ENCODE peak calls at places on chromosomes 2 and 18, in ten cellular contexts. T, X, R, Z, G, K, D, Q, U and Y are unnamed samples.

GRCh38 chr2:120531863-120532600 is 186.1 kb downstream of the INHBB start:
- DNase-seq in X (no peak), U (no peak), Z (peak), G (no peak), T (no peak), Q (no peak), R (no peak), D (no peak), K (peak), Y (no peak)

GRCh38 chr2:317501-318424 is 29.9 kb upstream of the ALKAL2 start:
- DNase-seq in Q (no peak), R (peak), D (no peak), Z (no peak), K (no peak), G (no peak), U (no peak), X (no peak), T (peak), Y (no peak)

GRCh38 chr2:138356178-138356577 is 145.4 kb upstream of the SPOPL start:
- DNase-seq in Q (no peak), X (no peak), T (peak), R (no peak), Z (no peak), K (no peak), U (peak), D (no peak), G (peak), Y (no peak)

GRCh38 chr18:43883886-43884285 is 606.6 kb upstream of the SYT4 start:
- DNase-seq in X (no peak), T (no peak), Z (no peak), D (no peak), R (no peak), Q (no peak), G (no peak), K (no peak), U (no peak), Y (no peak)

GRCh38 chr18:54641734-54642133 is 50.7 kb downstream of the DYNAP start:
- DNase-seq in U (no peak), D (no peak), K (no peak), X (no peak), Z (no peak), G (no peak), Q (no peak), R (no peak), T (no peak), Y (no peak)

GRCh38 chr2:121565389-121566250 is 34.9 kb downstream of the RNU4ATAC start:
- DNase-seq in G (no peak), R (no peak), X (no peak), Q (no peak), U (no peak), D (no peak), Z (no peak), K (peak), T (no peak), Y (no peak)

GRCh38 chr2:205642562-205643350 is 39.5 kb upstream of the NRP2 start:
- DNase-seq in X (no peak), G (no peak), U (no peak), Q (no peak), K (no peak), D (no peak), T (no peak), Z (no peak), R (no peak), Y (no peak)

GRCh38 chr2:215723011-215723410 is 287.1 kb upstream of the FN1 start:
- DNase-seq in K (no peak), X (no peak), T (peak), Z (no peak), D (no peak), Q (no peak), G (no peak), U (no peak), R (no peak), Y (no peak)

GRCh38 chr2:18473241-18473841 is 87.1 kb downstream of the RDH14 start:
- DNase-seq in T (peak), U (no peak), Q (peak), D (no peak), K (peak), R (no peak), X (no peak), Z (no peak), G (no peak), Y (no peak)

GRCh38 chr2:202171246-202171833 is 67.1 kb downstream of the SUMO1 start:
- DNase-seq in G (no peak), Z (no peak), X (no peak), K (no peak), T (peak), R (peak), Q (no peak), U (no peak), D (no peak), Y (no peak)

GRCh38 chr18:72965616-72966015 is 97.8 kb upstream of the NETO1 start:
- DNase-seq in X (no peak), Z (no peak), U (no peak), Q (no peak), R (no peak), G (no peak), D (no peak), K (no peak), T (no peak), Y (no peak)

GRCh38 chr2:165420231-165420630 is 49.3 kb upstream of the CSRNP3 start:
- DNase-seq in D (no peak), U (no peak), Z (no peak), Q (no peak), T (no peak), G (no peak), R (no peak), K (no peak), X (no peak), Y (no peak)

GRCh38 chr2:165414187-165414586 is 55.3 kb upstream of the CSRNP3 start:
- DNase-seq in U (no peak), G (no peak), Q (no peak), K (no peak), R (no peak), Z (no peak), T (no peak), D (no peak), X (no peak), Y (no peak)

GRCh38 chr2:165417009-165417408 is 52.5 kb upstream of the CSRNP3 start:
- DNase-seq in G (no peak), Q (no peak), R (no peak), U (no peak), D (no peak), Z (no peak), X (no peak), K (no peak), T (no peak), Y (no peak)
- TF ChIP-seq CTCF in G (no peak), Q (no peak), R (peak), U (no peak), D (no peak), Z (no peak), X (no peak), K (no peak), T (no peak), Y (no peak)

GRCh38 chr2:226721541-226721940 is 78.1 kb downstream of the IRS1 start:
- DNase-seq in R (peak), D (no peak), K (peak), U (no peak), G (no peak), T (no peak), Z (no peak), Q (peak), X (no peak), Y (peak)

GRCh38 chr2:226726546-226726945 is 73.1 kb downstream of the IRS1 start:
- DNase-seq in Q (no peak), K (no peak), R (no peak), D (no peak), G (no peak), X (no peak), U (no peak), T (peak), Z (no peak), Y (no peak)

GRCh38 chr2:226728996-226729395 is 70.6 kb downstream of the IRS1 start:
- DNase-seq in X (no peak), Q (no peak), T (peak), D (no peak), U (no peak), K (no peak), R (no peak), Z (no peak), G (no peak), Y (no peak)

GRCh38 chr2:226727251-226727650 is 72.4 kb downstream of the IRS1 start:
- DNase-seq in G (no peak), Z (no peak), T (no peak), U (no peak), R (no peak), D (no peak), X (no peak), Q (no peak), K (no peak), Y (no peak)

GRCh38 chr2:226725096-226725495 is 74.5 kb downstream of the IRS1 start:
- DNase-seq in T (no peak), Q (no peak), Z (no peak), G (no peak), D (no peak), X (no peak), K (no peak), U (no peak), R (no peak), Y (no peak)
- H3K27ac ChIP-seq in T (peak), Q (no peak), Z (no peak), G (no peak), D (no peak), X (peak), K (no peak), U (no peak), R (peak), Y (no peak)

DNA sequence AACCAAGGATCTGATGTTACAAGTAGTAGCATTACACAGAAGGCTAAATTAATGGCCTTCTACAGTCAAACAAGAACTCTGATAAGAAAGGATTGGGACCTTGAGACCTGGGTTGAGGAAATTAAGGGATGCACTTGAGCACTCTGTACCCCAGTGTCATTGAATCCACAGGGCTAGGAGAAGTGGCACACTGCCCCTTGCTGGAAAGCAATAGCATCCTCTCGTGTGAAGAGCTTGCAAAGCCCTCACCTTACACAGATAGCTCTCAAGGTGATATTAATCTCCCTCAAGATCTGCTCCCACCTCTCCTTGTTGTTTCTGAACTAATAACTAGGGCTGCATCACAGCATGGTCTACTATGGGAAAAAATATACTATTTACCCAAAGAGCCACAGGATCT is 26.5 kb upstream of the CHST9 start:
- DNase-seq in D (no peak), U (no peak), Z (no peak), K (no peak), R (no peak), X (no peak), G (no peak), Q (no peak), T (no peak), Y (no peak)
- TF ChIP-seq CTCF in D (no peak), U (no peak), Z (no peak), K (no peak), R (peak), X (no peak), G (no peak), Q (no peak), T (no peak), Y (no peak)

DNA sequence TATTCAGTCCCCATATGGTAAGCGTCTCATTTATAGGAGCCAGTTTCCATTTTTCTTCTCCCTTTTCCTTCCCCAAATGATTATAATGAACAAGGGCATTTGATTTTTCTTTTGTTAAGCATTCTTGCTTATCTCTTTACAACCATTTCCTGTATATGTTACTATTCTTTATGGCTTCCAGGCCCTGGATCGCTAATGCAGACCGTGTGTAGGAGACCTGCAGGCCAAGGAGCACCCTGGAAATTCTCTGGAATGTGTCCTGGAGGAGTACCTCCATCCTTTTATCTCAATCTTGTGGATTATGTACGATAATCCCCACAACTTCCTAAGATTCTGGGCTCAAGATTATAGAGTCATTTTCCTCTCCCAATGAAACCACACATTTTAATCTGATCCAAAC is 439.6 kb upstream of the MMADHC start:
- DNase-seq in Q (no peak), G (no peak), T (no peak), R (no peak), D (no peak), X (no peak), K (no peak), Z (no peak), U (no peak), Y (no peak)
- H3K27ac ChIP-seq in Q (no peak), G (no peak), T (no peak), R (no peak), D (no peak), X (no peak), K (no peak), Z (no peak), U (no peak), Y (no peak)

GRCh38 chr18:45916302-45916701 is 50.8 kb downstream of the EPG5 start:
- DNase-seq in Z (no peak), K (no peak), X (no peak), Q (no peak), R (peak), U (no peak), T (no peak), G (no peak), D (no peak), Y (no peak)
- TF ChIP-seq CTCF in Z (no peak), K (no peak), X (no peak), Q (no peak), R (peak), U (no peak), T (no peak), G (no peak), D (no peak), Y (no peak)

DNA sequence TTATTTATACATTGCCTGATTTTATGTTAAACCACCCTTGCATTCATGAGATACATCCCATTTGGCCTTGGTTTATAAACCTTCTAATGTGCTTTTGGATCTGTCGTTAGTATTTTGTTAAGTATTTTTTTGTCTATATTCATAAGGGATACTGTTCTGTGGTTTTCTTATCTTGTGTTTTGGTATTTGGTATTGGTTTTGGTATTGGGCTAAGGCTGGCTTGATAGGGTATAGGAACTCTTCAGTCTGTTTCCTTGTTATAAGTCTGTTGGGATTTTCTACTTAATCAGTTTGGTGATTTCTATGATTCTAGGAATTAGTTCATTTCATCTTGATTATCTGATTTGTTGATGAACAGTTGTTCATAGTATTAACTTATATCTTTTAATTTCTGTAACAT is 49.2 kb downstream of the RELCH start:
- DNase-seq in D (no peak), T (no peak), K (no peak), U (no peak), Q (no peak), G (no peak), R (no peak), X (no peak), Z (no peak), Y (no peak)
- H3K27ac ChIP-seq in D (no peak), T (no peak), K (no peak), U (no peak), Q (no peak), G (no peak), R (no peak), X (no peak), Z (no peak), Y (no peak)

GRCh38 chr2:118012778-118013177 is 1.1 kb downstream of the CCDC93 start:
- DNase-seq in R (peak), T (no peak), X (no peak), Z (no peak), Q (no peak), D (no peak), U (no peak), K (no peak), G (no peak), Y (no peak)

GRCh38 chr2:118010470-118010869 is 3.4 kb downstream of the CCDC93 start:
- DNase-seq in D (no peak), Z (no peak), Q (no peak), G (no peak), K (no peak), R (no peak), T (no peak), U (no peak), X (no peak), Y (no peak)

GRCh38 chr2:118013724-118014491 is at the start of gene CCDC93:
- DNase-seq in U (peak), G (peak), D (peak), K (peak), Z (peak), R (peak), T (peak), X (peak), Q (peak), Y (peak)

GRCh38 chr2:118014492-118014824 is 588 bp upstream of the CCDC93 start:
- DNase-seq in D (no peak), Q (no peak), U (no peak), G (no peak), K (no peak), Z (peak), T (no peak), X (no peak), R (no peak), Y (no peak)

DNA sequence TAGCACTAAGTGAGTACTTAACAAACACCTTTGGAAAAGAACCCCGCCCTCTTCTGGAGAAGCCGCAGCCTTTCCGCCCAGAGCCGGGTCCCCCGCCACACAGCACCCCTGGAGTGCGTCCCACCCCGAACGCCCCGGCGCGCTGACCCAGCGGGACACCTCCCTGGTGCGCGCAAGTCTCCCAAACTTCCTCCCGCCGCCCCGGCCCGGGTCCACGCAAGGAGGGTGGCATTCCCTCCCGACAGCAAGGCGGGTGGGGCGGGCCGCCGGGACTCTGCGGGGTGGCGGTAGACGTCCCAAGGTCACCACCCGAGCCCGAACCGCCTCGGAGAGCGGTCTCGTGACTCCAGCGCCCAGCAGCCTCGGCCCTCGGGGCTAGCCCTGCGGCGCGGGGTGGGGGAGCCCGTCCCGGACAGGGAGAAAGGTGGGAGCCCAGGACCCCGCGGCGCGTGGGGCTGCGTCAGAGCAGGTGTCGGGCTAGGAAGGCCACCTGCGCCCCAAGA is 598 bp downstream of the CCDC93 start:
- DNase-seq in D (peak), G (peak), K (peak), U (peak), R (peak), Q (peak), X (peak), T (peak), Z (peak), Y (no peak)
- TF ChIP-seq CTCF in D (no peak), G (no peak), K (no peak), U (no peak), R (peak), Q (no peak), X (no peak), T (no peak), Z (no peak), Y (no peak)

GRCh38 chr2:27281855-27282559 is at the start of gene TRIM54:
- DNase-seq in X (no peak), T (no peak), U (no peak), R (peak), D (no peak), K (peak), G (no peak), Z (no peak), Q (no peak), Y (no peak)
- H3K27ac ChIP-seq in X (no peak), T (no peak), U (peak), R (no peak), D (no peak), K (peak), G (no peak), Z (no peak), Q (no peak), Y (peak)

GRCh38 chr2:237354930-237355329 is 59.0 kb downstream of the COL6A3 start:
- DNase-seq in Q (no peak), T (peak), Z (peak), K (no peak), G (no peak), R (peak), D (no peak), U (no peak), X (no peak), Y (no peak)
- TF ChIP-seq CTCF in Q (no peak), T (no peak), Z (no peak), K (no peak), G (no peak), R (no peak), D (no peak), U (no peak), X (no peak), Y (no peak)